ENCODE peak calls at places on chromosomes 13 and 19, in nine cellular contexts. W, C, T, P, A, G, U, F and Z are unnamed samples.

GRCh38 chr19:27740396-27740795 is 1472.6 kb downstream of the UQCRFS1 start:
- DNase-seq in F (no peak), P (peak), T (no peak), A (no peak), C (no peak), U (no peak), G (no peak), W (no peak), Z (no peak)

GRCh38 chr19:34494601-34495000 is 13.0 kb downstream of the WTIP start:
- DNase-seq in G (no peak), A (no peak), U (no peak), T (no peak), C (no peak), W (no peak), F (no peak), P (no peak), Z (no peak)

GRCh38 chr13:43815204-43815603 is 28.4 kb upstream of the ENOX1 start:
- DNase-seq in G (peak), U (no peak), P (no peak), T (no peak), F (no peak), C (no peak), W (no peak), A (no peak), Z (no peak)

GRCh38 chr19:29882719-29883105 is 59.3 kb upstream of the URI1 start:
- DNase-seq in F (no peak), T (no peak), G (no peak), P (no peak), U (peak), A (no peak), W (no peak), C (no peak), Z (no peak)

GRCh38 chr19:14165986-14166385 is 29.6 kb upstream of the ASF1B start:
- DNase-seq in C (no peak), U (no peak), G (no peak), A (no peak), T (no peak), P (no peak), F (no peak), W (no peak), Z (no peak)

GRCh38 chr19:5843295-5843927 is 3.9 kb upstream of the FUT6 start:
- DNase-seq in P (no peak), T (no peak), C (no peak), F (no peak), W (no peak), G (no peak), U (no peak), A (no peak), Z (peak)

GRCh38 chr19:7013678-7014077 is 7.6 kb downstream of the MBD3L2B start:
- DNase-seq in T (no peak), C (no peak), G (no peak), P (no peak), U (no peak), W (no peak), A (no peak), F (no peak), Z (no peak)

GRCh38 chr13:46006688-46007452 is 45.7 kb downstream of the ZC3H13 start:
- DNase-seq in W (no peak), F (no peak), G (no peak), C (no peak), T (no peak), P (no peak), A (no peak), U (no peak), Z (no peak)

GRCh38 chr13:40664100-40665060 is 2.1 kb downstream of the FOXO1 start:
- DNase-seq in A (peak), G (peak), F (peak), W (peak), P (peak), C (peak), U (peak), T (peak), Z (peak)

GRCh38 chr13:20188649-20189553 is 3.8 kb downstream of the GJB2 start:
- DNase-seq in A (no peak), P (no peak), C (no peak), T (no peak), W (no peak), U (no peak), G (peak), F (peak), Z (peak)

GRCh38 chr13:43240278-43240677 is 216.9 kb downstream of the DNAJC15 start:
- DNase-seq in T (no peak), W (no peak), A (no peak), F (no peak), U (no peak), G (no peak), C (no peak), P (no peak), Z (no peak)

GRCh38 chr13:112962911-112963625 is 5.9 kb upstream of the MCF2L start:
- DNase-seq in A (no peak), G (no peak), U (peak), T (no peak), F (peak), W (no peak), C (no peak), P (no peak), Z (no peak)

GRCh38 chr19:3213159-3213558 is 11.3 kb upstream of the CELF5 start:
- DNase-seq in F (no peak), U (no peak), T (no peak), P (no peak), A (no peak), W (no peak), C (no peak), G (no peak), Z (no peak)

GRCh38 chr19:15252398-15253018 is 20.3 kb upstream of the EPHX3 start:
- DNase-seq in P (no peak), T (no peak), G (peak), U (no peak), W (no peak), A (no peak), F (no peak), C (no peak), Z (no peak)

GRCh38 chr13:51500687-51501086 is 47.9 kb upstream of the INTS6 start:
- DNase-seq in T (no peak), G (no peak), C (no peak), F (no peak), W (no peak), A (no peak), P (no peak), U (no peak), Z (no peak)

GRCh38 chr13:23644527-23644926 is 74.3 kb downstream of the TNFRSF19 start:
- DNase-seq in G (no peak), F (no peak), T (no peak), U (no peak), P (no peak), A (no peak), W (no peak), C (no peak), Z (no peak)
- TF ChIP-seq EP300 in G (no peak), F (no peak), T (no peak), U (no peak), P (no peak), A (no peak), W (no peak), C (no peak), Z (no peak)

DNA sequence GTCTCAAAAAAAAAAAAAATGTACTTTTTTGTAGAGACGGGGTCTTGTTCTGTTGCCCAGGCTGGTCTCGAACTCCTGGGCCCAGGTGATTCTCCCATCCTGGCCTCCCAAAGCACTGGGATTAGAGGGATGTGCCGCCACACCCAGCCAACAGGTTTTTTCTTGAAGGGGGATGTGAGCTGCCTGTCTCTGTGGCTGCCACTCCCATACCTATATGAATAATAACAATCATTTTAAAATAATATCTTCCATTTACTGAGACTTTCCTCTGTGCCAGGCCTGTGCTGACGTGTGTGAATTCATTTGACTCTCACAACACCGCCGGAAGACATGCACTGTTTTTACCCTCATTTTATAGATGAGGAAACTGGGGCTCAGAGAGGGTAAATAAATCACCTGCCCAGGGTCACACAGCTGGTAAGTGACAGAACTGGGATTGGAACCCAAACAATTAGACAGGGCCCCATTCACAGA is 7.2 kb upstream of the BCL3 start:
- DNase-seq in F (peak), P (no peak), W (no peak), U (no peak), A (no peak), C (no peak), G (peak), T (no peak), Z (no peak)
- TF ChIP-seq EP300 in F (no peak), P (no peak), W (no peak), U (no peak), A (no peak), C (no peak), G (no peak), T (no peak), Z (no peak)

GRCh38 chr19:49389406-49389805 is 1.4 kb downstream of the KASH5 start:
- DNase-seq in P (no peak), A (no peak), C (no peak), G (no peak), W (no peak), T (no peak), F (no peak), U (no peak), Z (no peak)

GRCh38 chr19:49391581-49392399 is 3.7 kb downstream of the KASH5 start:
- DNase-seq in P (peak), T (peak), C (no peak), A (peak), G (peak), W (peak), U (peak), F (peak), Z (no peak)

GRCh38 chr19:49390978-49391304 is 2.9 kb downstream of the KASH5 start:
- DNase-seq in G (no peak), W (no peak), C (no peak), P (no peak), U (no peak), F (no peak), A (no peak), T (no peak), Z (no peak)

GRCh38 chr19:49390131-49390977 is 2.3 kb downstream of the KASH5 start:
- DNase-seq in A (no peak), W (no peak), U (no peak), P (no peak), C (no peak), G (no peak), T (no peak), F (no peak), Z (no peak)

GRCh38 chr19:49387936-49388372 is at the start of gene KASH5:
- DNase-seq in C (no peak), U (peak), W (no peak), G (peak), F (peak), T (peak), A (peak), P (peak), Z (peak)
- TF ChIP-seq EP300 in C (no peak), U (no peak), W (no peak), G (no peak), F (no peak), T (no peak), A (no peak), P (no peak), Z (no peak)

GRCh38 chr13:92317066-92317465 is 909.5 kb upstream of the GPC6 start:
- DNase-seq in W (no peak), A (no peak), P (no peak), G (peak), U (no peak), C (no peak), T (no peak), F (no peak), Z (no peak)
- TF ChIP-seq EP300 in W (no peak), A (no peak), P (no peak), G (no peak), U (no peak), C (no peak), T (no peak), F (no peak), Z (no peak)

GRCh38 chr13:99467764-99468163 is 33.5 kb upstream of the TM9SF2 start:
- DNase-seq in F (no peak), G (peak), U (no peak), C (no peak), A (no peak), W (no peak), P (no peak), T (no peak), Z (no peak)
- TF ChIP-seq EP300 in F (no peak), G (no peak), U (no peak), C (no peak), A (no peak), W (no peak), P (no peak), T (no peak), Z (no peak)